ENCODE peak calls at places on chromosome 10, in seven cellular contexts. One of them, this sample, is unnamed.

GRCh38 chr10:112448903-112449302 is 1.9 kb downstream of the VTI1A start:
- DNase-seq in LHCN-M2: no peak
- DNase-seq in NCI-H748 treated with DMSO at 0.1 percent for 48 hours: no peak
- DNase-seq in heart right ventricle: no peak
- DNase-seq in NCI-H1694 treated with DMSO at 0.1 percent for 48 hours: no peak
- DNase-seq in RWPE1: no peak
- DNase-seq in islet precursor cell: no peak
- DNase-seq in this sample: no peak

GRCh38 chr10:30422981-30423654 is 10.9 kb upstream of the MAP3K8 start:
- DNase-seq in LHCN-M2: peak
- DNase-seq in NCI-H748 treated with DMSO at 0.1 percent for 48 hours: no peak
- DNase-seq in heart right ventricle: peak
- DNase-seq in NCI-H1694 treated with DMSO at 0.1 percent for 48 hours: no peak
- DNase-seq in RWPE1: peak
- DNase-seq in islet precursor cell: peak
- DNase-seq in this sample: no peak

GRCh38 chr10:124709862-124710261 is 34.3 kb downstream of the FAM53B start:
- DNase-seq in LHCN-M2: no peak
- DNase-seq in NCI-H748 treated with DMSO at 0.1 percent for 48 hours: no peak
- DNase-seq in heart right ventricle: peak
- DNase-seq in NCI-H1694 treated with DMSO at 0.1 percent for 48 hours: no peak
- DNase-seq in RWPE1: peak
- DNase-seq in islet precursor cell: no peak
- DNase-seq in this sample: no peak

GRCh38 chr10:104642311-104643022 is 1.4 kb downstream of the SORCS3 start:
- DNase-seq in LHCN-M2: no peak
- DNase-seq in NCI-H748 treated with DMSO at 0.1 percent for 48 hours: no peak
- DNase-seq in heart right ventricle: peak
- DNase-seq in NCI-H1694 treated with DMSO at 0.1 percent for 48 hours: no peak
- DNase-seq in RWPE1: no peak
- DNase-seq in islet precursor cell: peak
- DNase-seq in this sample: peak

GRCh38 chr10:32332299-32332750 is 14.6 kb downstream of the EPC1 start:
- DNase-seq in LHCN-M2: peak
- DNase-seq in NCI-H748 treated with DMSO at 0.1 percent for 48 hours: no peak
- DNase-seq in heart right ventricle: no peak
- DNase-seq in NCI-H1694 treated with DMSO at 0.1 percent for 48 hours: no peak
- DNase-seq in RWPE1: no peak
- DNase-seq in islet precursor cell: peak
- DNase-seq in this sample: no peak

GRCh38 chr10:51397695-51398094 is 301.7 kb downstream of the CSTF2T start:
- DNase-seq in LHCN-M2: peak
- DNase-seq in NCI-H748 treated with DMSO at 0.1 percent for 48 hours: no peak
- DNase-seq in heart right ventricle: peak
- DNase-seq in NCI-H1694 treated with DMSO at 0.1 percent for 48 hours: peak
- DNase-seq in RWPE1: peak
- DNase-seq in islet precursor cell: no peak
- DNase-seq in this sample: no peak

GRCh38 chr10:87931836-87932230 is 68.4 kb downstream of the PTEN start:
- DNase-seq in LHCN-M2: peak
- DNase-seq in NCI-H748 treated with DMSO at 0.1 percent for 48 hours: no peak
- DNase-seq in heart right ventricle: no peak
- DNase-seq in NCI-H1694 treated with DMSO at 0.1 percent for 48 hours: no peak
- DNase-seq in RWPE1: peak
- DNase-seq in islet precursor cell: no peak
- DNase-seq in this sample: no peak

GRCh38 chr10:98309366-98310355 is 41.7 kb upstream of the LOXL4 start:
- DNase-seq in LHCN-M2: peak
- DNase-seq in NCI-H748 treated with DMSO at 0.1 percent for 48 hours: peak
- DNase-seq in heart right ventricle: peak
- DNase-seq in NCI-H1694 treated with DMSO at 0.1 percent for 48 hours: peak
- DNase-seq in RWPE1: peak
- DNase-seq in islet precursor cell: peak
- DNase-seq in this sample: no peak

GRCh38 chr10:12704488-12704887 is 297.0 kb downstream of the CCDC3 start:
- DNase-seq in LHCN-M2: peak
- DNase-seq in NCI-H748 treated with DMSO at 0.1 percent for 48 hours: no peak
- DNase-seq in heart right ventricle: no peak
- DNase-seq in NCI-H1694 treated with DMSO at 0.1 percent for 48 hours: no peak
- DNase-seq in RWPE1: peak
- DNase-seq in islet precursor cell: no peak
- DNase-seq in this sample: no peak

GRCh38 chr10:112782176-112782907 is 167.7 kb upstream of the TCF7L2 start:
- DNase-seq in LHCN-M2: no peak
- DNase-seq in NCI-H748 treated with DMSO at 0.1 percent for 48 hours: no peak
- DNase-seq in heart right ventricle: peak
- DNase-seq in NCI-H1694 treated with DMSO at 0.1 percent for 48 hours: no peak
- DNase-seq in RWPE1: no peak
- DNase-seq in islet precursor cell: no peak
- DNase-seq in this sample: no peak

GRCh38 chr10:113094114-113094486 is 144.1 kb downstream of the TCF7L2 start:
- DNase-seq in LHCN-M2: peak
- DNase-seq in NCI-H748 treated with DMSO at 0.1 percent for 48 hours: no peak
- DNase-seq in heart right ventricle: no peak
- DNase-seq in NCI-H1694 treated with DMSO at 0.1 percent for 48 hours: no peak
- DNase-seq in RWPE1: no peak
- DNase-seq in islet precursor cell: no peak
- DNase-seq in this sample: no peak

GRCh38 chr10:119651514-119652327 is 541 bp downstream of the BAG3 start:
- DNase-seq in LHCN-M2: no peak
- DNase-seq in NCI-H748 treated with DMSO at 0.1 percent for 48 hours: no peak
- DNase-seq in heart right ventricle: peak
- DNase-seq in NCI-H1694 treated with DMSO at 0.1 percent for 48 hours: no peak
- DNase-seq in RWPE1: peak
- DNase-seq in islet precursor cell: no peak
- DNase-seq in this sample: no peak

GRCh38 chr10:103542764-103543616 is 49.5 kb downstream of the NEURL1 start:
- DNase-seq in LHCN-M2: peak
- DNase-seq in NCI-H748 treated with DMSO at 0.1 percent for 48 hours: peak
- DNase-seq in heart right ventricle: no peak
- DNase-seq in NCI-H1694 treated with DMSO at 0.1 percent for 48 hours: peak
- DNase-seq in RWPE1: no peak
- DNase-seq in islet precursor cell: peak
- DNase-seq in this sample: peak

GRCh38 chr10:124536496-124537050 is 75.0 kb downstream of the LHPP start:
- DNase-seq in LHCN-M2: no peak
- DNase-seq in NCI-H748 treated with DMSO at 0.1 percent for 48 hours: no peak
- DNase-seq in heart right ventricle: no peak
- DNase-seq in NCI-H1694 treated with DMSO at 0.1 percent for 48 hours: no peak
- DNase-seq in RWPE1: no peak
- DNase-seq in islet precursor cell: no peak
- DNase-seq in this sample: no peak